ENCODE peak calls at places on chromosomes 11 and 22, in seven cellular contexts. One of them, this sample, is unnamed.

GRCh38 chr11:64384039-64384737 is 25.2 kb downstream of the RPS6KA4 start:
- DNase-seq in suprapubic skin: no peak
- DNase-seq in fibroblast of lung: no peak
- DNase-seq in IMR-90: no peak
- DNase-seq in upper lobe of right lung: no peak
- DNase-seq in HepG2: no peak
- DNase-seq in spleen: no peak
- DNase-seq in this sample: no peak

GRCh38 chr11:60343094-60343704 is 16.1 kb downstream of the MS4A6E start:
- DNase-seq in fibroblast of lung: peak; percentile 0
- DNase-seq in upper lobe of right lung: no peak
- DNase-seq in IMR-90: no peak
- DNase-seq in spleen: no peak
- DNase-seq in HepG2: peak; percentile 18
- DNase-seq in suprapubic skin: no peak
- DNase-seq in this sample: no peak

GRCh38 chr11:6615882-6616585 is 3.2 kb downstream of the TPP1 start:
- DNase-seq in HepG2: no peak
- DNase-seq in IMR-90: peak; percentile 63
- DNase-seq in spleen: peak; percentile 58
- DNase-seq in suprapubic skin: no peak
- DNase-seq in fibroblast of lung: no peak
- DNase-seq in upper lobe of right lung: no peak
- DNase-seq in this sample: no peak

GRCh38 chr22:25563757-25564319 is 637 bp upstream of the GRK3 start:
- DNase-seq in HepG2: peak; percentile 61
- DNase-seq in IMR-90: peak; percentile 6
- DNase-seq in fibroblast of lung: no peak
- DNase-seq in spleen: no peak
- DNase-seq in upper lobe of right lung: no peak
- DNase-seq in suprapubic skin: no peak
- DNase-seq in this sample: peak; percentile 41

GRCh38 chr11:45264839-45265515 is 21.2 kb downstream of the SYT13 start:
- DNase-seq in HepG2: peak; percentile 38
- DNase-seq in upper lobe of right lung: no peak
- DNase-seq in fibroblast of lung: peak; percentile 76
- DNase-seq in suprapubic skin: no peak
- DNase-seq in spleen: no peak
- DNase-seq in IMR-90: peak; percentile 87
- DNase-seq in this sample: peak; percentile 57

GRCh38 chr11:130837194-130837593 is 79.1 kb downstream of the SNX19 start:
- DNase-seq in HepG2: no peak
- DNase-seq in spleen: no peak
- DNase-seq in upper lobe of right lung: no peak
- DNase-seq in fibroblast of lung: no peak
- DNase-seq in suprapubic skin: no peak
- DNase-seq in IMR-90: no peak
- DNase-seq in this sample: no peak

GRCh38 chr11:2537896-2538855 is 93.4 kb downstream of the KCNQ1 start:
- DNase-seq in upper lobe of right lung: peak; percentile 60
- DNase-seq in spleen: peak; percentile 61
- DNase-seq in fibroblast of lung: no peak
- DNase-seq in HepG2: no peak
- DNase-seq in IMR-90: no peak
- DNase-seq in suprapubic skin: no peak
- DNase-seq in this sample: no peak

GRCh38 chr11:128465946-128466688 is 121.2 kb downstream of the ETS1 start:
- DNase-seq in upper lobe of right lung: no peak
- DNase-seq in suprapubic skin: no peak
- DNase-seq in fibroblast of lung: no peak
- DNase-seq in IMR-90: no peak
- DNase-seq in HepG2: no peak
- DNase-seq in spleen: no peak
- DNase-seq in this sample: no peak

GRCh38 chr11:122004446-122004845 is 111.6 kb downstream of the BLID start:
- DNase-seq in upper lobe of right lung: no peak
- DNase-seq in spleen: no peak
- DNase-seq in fibroblast of lung: no peak
- DNase-seq in HepG2: no peak
- DNase-seq in IMR-90: no peak
- DNase-seq in suprapubic skin: no peak
- DNase-seq in this sample: no peak

GRCh38 chr11:56916609-56917008 is 72.1 kb upstream of the OR5AK2 start:
- DNase-seq in HepG2: no peak
- DNase-seq in IMR-90: no peak
- DNase-seq in upper lobe of right lung: no peak
- DNase-seq in suprapubic skin: no peak
- DNase-seq in spleen: no peak
- DNase-seq in fibroblast of lung: no peak
- DNase-seq in this sample: no peak

GRCh38 chr11:16862733-16863132 is 124.3 kb downstream of the C11orf58 start:
- DNase-seq in spleen: no peak
- DNase-seq in fibroblast of lung: no peak
- DNase-seq in HepG2: no peak
- DNase-seq in suprapubic skin: no peak
- DNase-seq in upper lobe of right lung: no peak
- DNase-seq in IMR-90: no peak
- DNase-seq in this sample: no peak

GRCh38 chr11:116177521-116178220 is 595.1 kb downstream of the BUD13 start:
- DNase-seq in HepG2: no peak
- DNase-seq in IMR-90: no peak
- DNase-seq in suprapubic skin: peak; percentile 16
- DNase-seq in fibroblast of lung: no peak
- DNase-seq in upper lobe of right lung: no peak
- DNase-seq in spleen: no peak
- DNase-seq in this sample: no peak

GRCh38 chr22:23313791-23314567 is 133.7 kb downstream of the BCR start:
- DNase-seq in HepG2: no peak
- DNase-seq in fibroblast of lung: no peak
- DNase-seq in IMR-90: no peak
- DNase-seq in suprapubic skin: no peak
- DNase-seq in upper lobe of right lung: no peak
- DNase-seq in spleen: no peak
- DNase-seq in this sample: no peak

GRCh38 chr11:2684581-2684980 is 15.2 kb downstream of the KCNQ1OT1 start:
- DNase-seq in spleen: peak; percentile 15
- DNase-seq in fibroblast of lung: no peak
- DNase-seq in suprapubic skin: peak; percentile 50
- DNase-seq in HepG2: no peak
- DNase-seq in upper lobe of right lung: peak; percentile 12
- DNase-seq in IMR-90: no peak
- DNase-seq in this sample: no peak

GRCh38 chr11:115008774-115009173 is 330.4 kb downstream of the NXPE2 start:
- DNase-seq in suprapubic skin: no peak
- DNase-seq in fibroblast of lung: no peak
- DNase-seq in upper lobe of right lung: no peak
- DNase-seq in spleen: no peak
- DNase-seq in HepG2: no peak
- DNase-seq in IMR-90: no peak
- DNase-seq in this sample: no peak

GRCh38 chr11:103326070-103326794 is 217.0 kb downstream of the DYNC2H1 start:
- DNase-seq in HepG2: peak; percentile 51
- DNase-seq in upper lobe of right lung: no peak
- DNase-seq in suprapubic skin: no peak
- DNase-seq in fibroblast of lung: peak; percentile 83
- DNase-seq in spleen: peak; percentile 75
- DNase-seq in IMR-90: peak; percentile 78
- DNase-seq in this sample: peak; percentile 69

GRCh38 chr11:11661356-11662040 is 39.7 kb upstream of the GALNT18 start:
- DNase-seq in HepG2: no peak
- DNase-seq in spleen: no peak
- DNase-seq in suprapubic skin: no peak
- DNase-seq in fibroblast of lung: no peak
- DNase-seq in upper lobe of right lung: no peak
- DNase-seq in IMR-90: no peak
- DNase-seq in this sample: no peak

GRCh38 chr11:32817181-32817842 is 12.4 kb upstream of the PRRG4 start:
- DNase-seq in IMR-90: no peak
- DNase-seq in fibroblast of lung: no peak
- DNase-seq in suprapubic skin: no peak
- DNase-seq in spleen: no peak
- DNase-seq in HepG2: no peak
- DNase-seq in upper lobe of right lung: no peak
- DNase-seq in this sample: no peak

GRCh38 chr11:74748211-74749126 is at the start of gene RNF169:
- DNase-seq in spleen: peak; percentile 97
- DNase-seq in HepG2: peak; percentile 91
- DNase-seq in IMR-90: peak; percentile 96
- DNase-seq in suprapubic skin: peak; percentile 98
- DNase-seq in fibroblast of lung: peak; percentile 95
- DNase-seq in upper lobe of right lung: peak; percentile 97
- DNase-seq in this sample: peak; percentile 98

GRCh38 chr11:120649316-120649715 is 137.8 kb downstream of the GRIK4 start:
- DNase-seq in upper lobe of right lung: no peak
- DNase-seq in IMR-90: no peak
- DNase-seq in fibroblast of lung: no peak
- DNase-seq in spleen: no peak
- DNase-seq in suprapubic skin: no peak
- DNase-seq in HepG2: no peak
- DNase-seq in this sample: no peak

GRCh38 chr11:120651836-120652235 is 140.3 kb downstream of the GRIK4 start:
- DNase-seq in upper lobe of right lung: no peak
- DNase-seq in IMR-90: no peak
- DNase-seq in suprapubic skin: no peak
- DNase-seq in HepG2: no peak
- DNase-seq in spleen: peak; percentile 15
- DNase-seq in fibroblast of lung: no peak
- DNase-seq in this sample: no peak

GRCh38 chr11:120652705-120653335 is 141.3 kb downstream of the GRIK4 start:
- DNase-seq in spleen: peak; percentile 41
- DNase-seq in suprapubic skin: no peak
- DNase-seq in upper lobe of right lung: no peak
- DNase-seq in HepG2: no peak
- DNase-seq in IMR-90: peak; percentile 13
- DNase-seq in fibroblast of lung: peak; percentile 28
- DNase-seq in this sample: no peak

GRCh38 chr11:120648706-120649250 is 137.2 kb downstream of the GRIK4 start:
- DNase-seq in HepG2: no peak
- DNase-seq in upper lobe of right lung: no peak
- DNase-seq in suprapubic skin: no peak
- DNase-seq in spleen: peak; percentile 51
- DNase-seq in IMR-90: no peak
- DNase-seq in fibroblast of lung: no peak
- DNase-seq in this sample: no peak

GRCh38 chr11:120651396-120651795 is 139.8 kb downstream of the GRIK4 start:
- DNase-seq in suprapubic skin: no peak
- DNase-seq in HepG2: no peak
- DNase-seq in upper lobe of right lung: no peak
- DNase-seq in fibroblast of lung: no peak
- DNase-seq in spleen: peak; percentile 21
- DNase-seq in IMR-90: no peak
- DNase-seq in this sample: no peak
- H3K27me3 ChIP-seq in suprapubic skin: peaks cover 2% of the 10 kb centered on the region
- H3K27me3 ChIP-seq in HepG2: peaks cover 7% of the 10 kb centered on the region
- H3K27me3 ChIP-seq in upper lobe of right lung: no peaks in the 10 kb centered on the region
- H3K27me3 ChIP-seq in fibroblast of lung: no peaks in the 10 kb centered on the region
- H3K27me3 ChIP-seq in spleen: no peaks in the 10 kb centered on the region
- H3K27me3 ChIP-seq in IMR-90: peaks cover 15% of the 10 kb centered on the region
- H3K27me3 ChIP-seq in this sample: peaks cover 6% of the 10 kb centered on the region

GRCh38 chr11:119154178-119154577 is 5.3 kb downstream of the ABCG4 start:
- DNase-seq in upper lobe of right lung: peak; percentile 40
- DNase-seq in IMR-90: no peak
- DNase-seq in spleen: no peak
- DNase-seq in HepG2: no peak
- DNase-seq in suprapubic skin: no peak
- DNase-seq in fibroblast of lung: no peak
- DNase-seq in this sample: no peak
- H3K27me3 ChIP-seq in upper lobe of right lung: peaks cover 17% of the 10 kb centered on the region
- H3K27me3 ChIP-seq in IMR-90: peaks cover 47% of the 10 kb centered on the region
- H3K27me3 ChIP-seq in spleen: peaks cover 10% of the 10 kb centered on the region
- H3K27me3 ChIP-seq in HepG2: peaks cover 70% of the 10 kb centered on the region
- H3K27me3 ChIP-seq in suprapubic skin: peaks cover 9% of the 10 kb centered on the region
- H3K27me3 ChIP-seq in fibroblast of lung: peaks cover 20% of the 10 kb centered on the region
- H3K27me3 ChIP-seq in this sample: peaks cover 22% of the 10 kb centered on the region

GRCh38 chr11:8017071-8017470 is 29.9 kb downstream of the EIF3F start:
- DNase-seq in upper lobe of right lung: peak; percentile 34
- DNase-seq in fibroblast of lung: no peak
- DNase-seq in IMR-90: no peak
- DNase-seq in suprapubic skin: peak; percentile 60
- DNase-seq in spleen: no peak
- DNase-seq in HepG2: no peak
- DNase-seq in this sample: no peak

GRCh38 chr11:8016396-8016949 is 29.3 kb downstream of the EIF3F start:
- DNase-seq in HepG2: no peak
- DNase-seq in upper lobe of right lung: peak; percentile 6
- DNase-seq in IMR-90: no peak
- DNase-seq in suprapubic skin: peak; percentile 49
- DNase-seq in spleen: no peak
- DNase-seq in fibroblast of lung: no peak
- DNase-seq in this sample: no peak

GRCh38 chr11:8017894-8018741 is 31.0 kb downstream of the EIF3F start:
- DNase-seq in fibroblast of lung: peak; percentile 20
- DNase-seq in HepG2: no peak
- DNase-seq in suprapubic skin: peak; percentile 62
- DNase-seq in spleen: no peak
- DNase-seq in IMR-90: no peak
- DNase-seq in upper lobe of right lung: peak; percentile 52
- DNase-seq in this sample: peak; percentile 24

GRCh38 chr11:8019671-8020597 is 32.8 kb downstream of the EIF3F start:
- DNase-seq in HepG2: no peak
- DNase-seq in suprapubic skin: peak; percentile 69
- DNase-seq in fibroblast of lung: no peak
- DNase-seq in upper lobe of right lung: peak; percentile 63
- DNase-seq in IMR-90: peak; percentile 40
- DNase-seq in spleen: no peak
- DNase-seq in this sample: peak; percentile 36

GRCh38 chr11:8018742-8019631 is 31.9 kb downstream of the EIF3F start:
- DNase-seq in upper lobe of right lung: peak; percentile 71
- DNase-seq in HepG2: peak; percentile 22
- DNase-seq in suprapubic skin: peak; percentile 91
- DNase-seq in fibroblast of lung: peak; percentile 65
- DNase-seq in IMR-90: peak; percentile 69
- DNase-seq in spleen: peak; percentile 82
- DNase-seq in this sample: peak; percentile 77
- H3K27me3 ChIP-seq in upper lobe of right lung: peaks cover 50% of the 10 kb centered on the region
- H3K27me3 ChIP-seq in HepG2: peaks cover 48% of the 10 kb centered on the region
- H3K27me3 ChIP-seq in suprapubic skin: peaks cover 40% of the 10 kb centered on the region
- H3K27me3 ChIP-seq in fibroblast of lung: no peaks in the 10 kb centered on the region
- H3K27me3 ChIP-seq in IMR-90: no peaks in the 10 kb centered on the region
- H3K27me3 ChIP-seq in spleen: peaks cover 44% of the 10 kb centered on the region
- H3K27me3 ChIP-seq in this sample: peaks cover 68% of the 10 kb centered on the region

DNA sequence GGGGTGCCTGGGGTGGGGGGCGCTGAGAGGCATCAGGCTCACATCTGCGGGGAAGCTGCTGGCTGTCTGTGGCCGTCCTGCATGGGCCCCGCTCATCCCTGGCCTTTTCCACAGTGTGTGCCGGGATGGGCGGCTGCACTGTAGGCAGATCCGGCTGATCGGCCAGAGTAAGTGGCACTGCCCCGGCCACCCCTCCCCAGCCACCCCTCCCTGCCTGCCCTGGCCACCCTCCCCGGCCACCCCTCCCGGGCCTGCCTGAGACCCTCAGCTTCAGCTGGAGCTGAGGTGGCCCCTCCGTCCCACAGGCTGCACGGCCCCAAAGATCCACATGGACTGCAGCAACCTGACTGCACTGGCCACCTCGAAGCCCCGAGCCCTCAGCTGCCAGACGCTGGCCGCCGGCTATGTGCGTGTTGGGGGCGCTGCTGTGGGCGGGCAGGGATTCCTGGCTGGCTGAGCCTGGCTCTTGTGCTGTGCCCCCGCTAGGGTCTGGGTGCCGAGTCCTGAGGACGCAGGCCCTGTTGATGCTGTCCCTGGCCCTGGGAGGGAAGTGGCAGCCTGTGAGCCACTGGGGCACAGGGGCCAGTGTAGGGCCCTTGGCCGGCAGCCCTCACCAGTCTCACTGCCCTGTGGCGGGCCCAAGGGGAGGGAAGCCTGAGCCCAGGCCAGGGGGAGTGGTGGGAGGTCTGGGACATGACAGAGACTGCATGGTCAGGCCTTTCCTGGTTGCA is 10.9 kb downstream of the MUC2 start:
- DNase-seq in upper lobe of right lung: peak; percentile 60
- DNase-seq in suprapubic skin: no peak
- DNase-seq in HepG2: no peak
- DNase-seq in fibroblast of lung: no peak
- DNase-seq in spleen: peak; percentile 71
- DNase-seq in IMR-90: no peak
- DNase-seq in this sample: no peak
- H3K27me3 ChIP-seq in upper lobe of right lung: no peaks in the 10 kb centered on the region
- H3K27me3 ChIP-seq in suprapubic skin: peaks cover 43% of the 10 kb centered on the region
- H3K27me3 ChIP-seq in HepG2: peaks cover 70% of the 10 kb centered on the region
- H3K27me3 ChIP-seq in fibroblast of lung: no peaks in the 10 kb centered on the region
- H3K27me3 ChIP-seq in spleen: no peaks in the 10 kb centered on the region
- H3K27me3 ChIP-seq in IMR-90: no peaks in the 10 kb centered on the region
- H3K27me3 ChIP-seq in this sample: no peaks in the 10 kb centered on the region

This sample was measured in hepatocyte.